ENCODE peak calls at places on chromosomes 12 and 14, in seven cellular contexts. One of them, this sample, is unnamed. For H3K27me3, the result is how much of the 10 kb centered on the place peaks cover.

GRCh38 chr12:40953076-40953475 is 235.0 kb upstream of the PDZRN4 start:
- DNase-seq in CD4-positive, alpha-beta T cell: no peak
- DNase-seq in upper lobe of right lung: no peak
- DNase-seq in H1: no peak
- DNase-seq in Peyer's patch: no peak
- DNase-seq in breast epithelium: no peak
- DNase-seq in neural progenitor cell: no peak
- DNase-seq in this sample: no peak

GRCh38 chr12:27048822-27049752 is 26.7 kb downstream of the MED21 start:
- DNase-seq in breast epithelium: no peak
- DNase-seq in CD4-positive, alpha-beta T cell: no peak
- DNase-seq in Peyer's patch: no peak
- DNase-seq in upper lobe of right lung: no peak
- DNase-seq in neural progenitor cell: no peak
- DNase-seq in H1: no peak
- DNase-seq in this sample: no peak

GRCh38 chr12:83666690-83667089 is 980.0 kb downstream of the TMTC2 start:
- DNase-seq in Peyer's patch: no peak
- DNase-seq in upper lobe of right lung: no peak
- DNase-seq in neural progenitor cell: no peak
- DNase-seq in breast epithelium: no peak
- DNase-seq in H1: no peak
- DNase-seq in CD4-positive, alpha-beta T cell: no peak
- DNase-seq in this sample: no peak

GRCh38 chr12:108939594-108939993 is 59.7 kb downstream of the DAO start:
- DNase-seq in CD4-positive, alpha-beta T cell: no peak
- DNase-seq in upper lobe of right lung: no peak
- DNase-seq in neural progenitor cell: peak
- DNase-seq in Peyer's patch: no peak
- DNase-seq in H1: no peak
- DNase-seq in breast epithelium: no peak
- DNase-seq in this sample: no peak

GRCh38 chr14:105475916-105476845 is 1.6 kb downstream of the CRIP2 start:
- DNase-seq in CD4-positive, alpha-beta T cell: no peak
- DNase-seq in H1: no peak
- DNase-seq in neural progenitor cell: peak
- DNase-seq in breast epithelium: no peak
- DNase-seq in upper lobe of right lung: no peak
- DNase-seq in Peyer's patch: no peak
- DNase-seq in this sample: no peak

GRCh38 chr12:77058740-77059139 is 6.6 kb downstream of the E2F7 start:
- DNase-seq in breast epithelium: no peak
- DNase-seq in neural progenitor cell: no peak
- DNase-seq in upper lobe of right lung: no peak
- DNase-seq in H1: no peak
- DNase-seq in CD4-positive, alpha-beta T cell: no peak
- DNase-seq in Peyer's patch: no peak
- DNase-seq in this sample: no peak

GRCh38 chr12:111308473-111308872 is 60.4 kb downstream of the PHETA1 start:
- DNase-seq in H1: no peak
- DNase-seq in CD4-positive, alpha-beta T cell: no peak
- DNase-seq in upper lobe of right lung: no peak
- DNase-seq in neural progenitor cell: no peak
- DNase-seq in Peyer's patch: no peak
- DNase-seq in breast epithelium: no peak
- DNase-seq in this sample: no peak

GRCh38 chr14:95562892-95563685 is 28.2 kb downstream of the GLRX5 start:
- DNase-seq in breast epithelium: no peak
- DNase-seq in CD4-positive, alpha-beta T cell: no peak
- DNase-seq in Peyer's patch: peak
- DNase-seq in H1: no peak
- DNase-seq in upper lobe of right lung: peak
- DNase-seq in neural progenitor cell: no peak
- DNase-seq in this sample: no peak

GRCh38 chr12:11814362-11814761 is 164.9 kb downstream of the ETV6 start:
- DNase-seq in H1: no peak
- DNase-seq in upper lobe of right lung: no peak
- DNase-seq in Peyer's patch: no peak
- DNase-seq in CD4-positive, alpha-beta T cell: no peak
- DNase-seq in breast epithelium: no peak
- DNase-seq in neural progenitor cell: no peak
- DNase-seq in this sample: no peak

GRCh38 chr14:55780156-55780946 is 200.3 kb downstream of the KTN1 start:
- DNase-seq in CD4-positive, alpha-beta T cell: no peak
- DNase-seq in upper lobe of right lung: no peak
- DNase-seq in H1: no peak
- DNase-seq in breast epithelium: peak
- DNase-seq in Peyer's patch: no peak
- DNase-seq in neural progenitor cell: no peak
- DNase-seq in this sample: no peak

GRCh38 chr12:121949643-121950397 is 31.4 kb downstream of the CFAP251 start:
- DNase-seq in breast epithelium: no peak
- DNase-seq in upper lobe of right lung: no peak
- DNase-seq in H1: no peak
- DNase-seq in CD4-positive, alpha-beta T cell: no peak
- DNase-seq in Peyer's patch: no peak
- DNase-seq in neural progenitor cell: no peak
- DNase-seq in this sample: no peak

GRCh38 chr12:47855502-47855901 is 35.8 kb upstream of the HDAC7 start:
- DNase-seq in CD4-positive, alpha-beta T cell: no peak
- DNase-seq in H1: no peak
- DNase-seq in breast epithelium: no peak
- DNase-seq in Peyer's patch: no peak
- DNase-seq in upper lobe of right lung: no peak
- DNase-seq in neural progenitor cell: no peak
- DNase-seq in this sample: no peak

GRCh38 chr14:76576047-76576741 is 185.1 kb upstream of the VASH1 start:
- DNase-seq in Peyer's patch: no peak
- DNase-seq in neural progenitor cell: no peak
- DNase-seq in upper lobe of right lung: no peak
- DNase-seq in CD4-positive, alpha-beta T cell: no peak
- DNase-seq in H1: no peak
- DNase-seq in breast epithelium: no peak
- DNase-seq in this sample: no peak

GRCh38 chr14:78683206-78683605 is 513.0 kb downstream of the NRXN3 start:
- DNase-seq in breast epithelium: no peak
- DNase-seq in upper lobe of right lung: no peak
- DNase-seq in CD4-positive, alpha-beta T cell: no peak
- DNase-seq in H1: no peak
- DNase-seq in Peyer's patch: no peak
- DNase-seq in neural progenitor cell: no peak
- DNase-seq in this sample: no peak

DNA sequence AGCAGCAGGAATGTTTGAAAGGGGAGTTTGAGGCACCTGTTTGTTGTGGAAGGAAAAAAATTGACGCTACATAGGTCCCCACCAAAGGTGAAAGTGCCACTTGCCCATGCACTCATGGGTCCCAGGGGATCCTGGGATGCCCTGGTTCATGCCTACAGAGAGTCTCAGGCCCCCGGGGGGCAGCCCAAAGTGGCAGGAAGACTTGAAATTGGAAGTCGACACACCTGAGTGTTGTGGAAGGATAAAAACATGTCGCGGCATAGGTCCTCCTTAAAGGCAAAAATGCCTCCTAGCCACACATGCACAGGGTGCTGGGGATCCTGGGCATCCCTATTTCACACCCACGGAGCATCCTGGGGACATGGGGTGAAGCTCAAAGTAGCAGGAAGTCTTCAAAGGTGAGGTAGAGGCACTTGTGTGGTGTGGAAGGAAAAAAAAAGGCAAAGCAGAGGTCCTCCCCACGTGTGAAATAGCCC is 576.1 kb downstream of the ALG10 start:
- DNase-seq in Peyer's patch: no peak
- DNase-seq in upper lobe of right lung: no peak
- DNase-seq in CD4-positive, alpha-beta T cell: no peak
- DNase-seq in H1: no peak
- DNase-seq in breast epithelium: no peak
- DNase-seq in neural progenitor cell: no peak
- DNase-seq in this sample: no peak
- H3K27me3 ChIP-seq in Peyer's patch: under half
- H3K27me3 ChIP-seq in upper lobe of right lung: under half
- H3K27me3 ChIP-seq in CD4-positive, alpha-beta T cell: under half
- H3K27me3 ChIP-seq in H1: under half
- H3K27me3 ChIP-seq in breast epithelium: under half
- H3K27me3 ChIP-seq in neural progenitor cell: under half
- H3K27me3 ChIP-seq in this sample: under half

DNA sequence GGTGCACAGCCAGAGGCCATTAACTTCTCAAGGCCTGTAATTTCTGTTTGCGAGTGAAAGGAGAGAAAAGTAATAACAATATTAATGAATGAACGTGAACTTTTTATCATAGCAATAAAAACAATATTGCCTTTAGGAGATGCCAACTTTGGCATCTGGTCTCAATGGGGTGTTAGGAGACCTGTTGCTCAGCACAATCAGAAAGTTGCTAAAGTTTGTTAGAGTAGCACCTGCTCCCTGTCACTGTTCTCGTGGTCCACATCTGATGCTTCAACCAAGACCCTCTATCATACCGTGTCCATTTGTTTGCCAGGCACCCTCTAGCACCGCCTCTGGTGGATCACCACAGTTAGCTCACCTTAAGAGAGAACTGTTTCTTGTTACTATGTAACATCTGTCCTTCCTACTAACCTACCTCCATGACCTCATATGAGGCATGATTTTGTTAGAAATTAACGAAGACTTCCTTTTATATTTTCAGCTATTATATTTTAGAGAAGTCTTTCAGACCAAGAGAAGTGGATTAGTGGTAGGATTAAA is 12.5 kb upstream of the CLEC4E start:
- DNase-seq in neural progenitor cell: no peak
- DNase-seq in breast epithelium: no peak
- DNase-seq in upper lobe of right lung: no peak
- DNase-seq in H1: no peak
- DNase-seq in CD4-positive, alpha-beta T cell: no peak
- DNase-seq in Peyer's patch: no peak
- DNase-seq in this sample: no peak
- TF ChIP-seq CTCF in neural progenitor cell: peak
- TF ChIP-seq CTCF in breast epithelium: no peak
- TF ChIP-seq CTCF in upper lobe of right lung: no peak
- TF ChIP-seq CTCF in H1: peak
- TF ChIP-seq CTCF in CD4-positive, alpha-beta T cell: no peak
- TF ChIP-seq CTCF in Peyer's patch: no peak
- TF ChIP-seq CTCF in this sample: no peak

GRCh38 chr12:120642806-120643205 is 2.4 kb downstream of the CABP1 start:
- DNase-seq in H1: no peak
- DNase-seq in Peyer's patch: no peak
- DNase-seq in neural progenitor cell: no peak
- DNase-seq in upper lobe of right lung: no peak
- DNase-seq in CD4-positive, alpha-beta T cell: no peak
- DNase-seq in breast epithelium: no peak
- DNase-seq in this sample: no peak

GRCh38 chr12:120646044-120646443 is 5.6 kb downstream of the CABP1 start:
- DNase-seq in neural progenitor cell: no peak
- DNase-seq in CD4-positive, alpha-beta T cell: no peak
- DNase-seq in upper lobe of right lung: no peak
- DNase-seq in Peyer's patch: no peak
- DNase-seq in H1: no peak
- DNase-seq in breast epithelium: no peak
- DNase-seq in this sample: no peak

GRCh38 chr12:120640840-120641833 is 711 bp downstream of the CABP1 start:
- DNase-seq in upper lobe of right lung: peak
- DNase-seq in H1: peak
- DNase-seq in CD4-positive, alpha-beta T cell: peak
- DNase-seq in neural progenitor cell: peak
- DNase-seq in breast epithelium: no peak
- DNase-seq in Peyer's patch: peak
- DNase-seq in this sample: peak

GRCh38 chr12:120642086-120642485 is 1.7 kb downstream of the CABP1 start:
- DNase-seq in upper lobe of right lung: no peak
- DNase-seq in CD4-positive, alpha-beta T cell: no peak
- DNase-seq in breast epithelium: no peak
- DNase-seq in Peyer's patch: no peak
- DNase-seq in neural progenitor cell: no peak
- DNase-seq in H1: no peak
- DNase-seq in this sample: no peak

GRCh38 chr12:120643574-120643973 is 3.1 kb downstream of the CABP1 start:
- DNase-seq in H1: no peak
- DNase-seq in CD4-positive, alpha-beta T cell: no peak
- DNase-seq in Peyer's patch: no peak
- DNase-seq in breast epithelium: no peak
- DNase-seq in upper lobe of right lung: no peak
- DNase-seq in neural progenitor cell: no peak
- DNase-seq in this sample: no peak
- H3K27me3 ChIP-seq in H1: under half
- H3K27me3 ChIP-seq in CD4-positive, alpha-beta T cell: half or more
- H3K27me3 ChIP-seq in Peyer's patch: under half
- H3K27me3 ChIP-seq in breast epithelium: under half
- H3K27me3 ChIP-seq in upper lobe of right lung: half or more
- H3K27me3 ChIP-seq in neural progenitor cell: half or more
- H3K27me3 ChIP-seq in this sample: half or more

GRCh38 chr14:101183376-101184103 is 280.0 kb upstream of the RTL1 start:
- DNase-seq in H1: peak
- DNase-seq in CD4-positive, alpha-beta T cell: no peak
- DNase-seq in neural progenitor cell: peak
- DNase-seq in breast epithelium: peak
- DNase-seq in Peyer's patch: no peak
- DNase-seq in upper lobe of right lung: peak
- DNase-seq in this sample: no peak
- TF ChIP-seq CTCF in H1: peak
- TF ChIP-seq CTCF in CD4-positive, alpha-beta T cell: no peak
- TF ChIP-seq CTCF in neural progenitor cell: peak
- TF ChIP-seq CTCF in breast epithelium: no peak
- TF ChIP-seq CTCF in Peyer's patch: no peak
- TF ChIP-seq CTCF in upper lobe of right lung: peak
- TF ChIP-seq CTCF in this sample: peak

DNA sequence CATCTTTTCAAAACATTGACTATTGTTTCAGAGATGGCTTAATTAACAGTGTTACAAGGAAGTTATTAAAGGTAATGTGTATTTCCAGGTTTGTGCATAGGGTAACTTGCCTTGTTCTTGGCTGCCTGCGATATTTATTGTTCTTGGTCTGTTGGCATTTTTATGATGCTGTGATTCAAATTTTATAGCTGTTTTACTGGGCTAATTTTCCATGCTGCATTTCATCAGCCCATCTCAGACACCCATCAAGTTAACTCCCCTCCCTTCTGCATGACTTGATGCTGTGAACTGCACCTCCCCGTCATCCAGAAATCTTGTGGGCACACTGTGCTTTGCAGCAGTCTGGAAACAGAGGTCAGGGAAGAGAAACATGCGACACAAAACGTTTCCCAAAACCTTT is 1049.2 kb downstream of the AACS start:
- DNase-seq in neural progenitor cell: no peak
- DNase-seq in CD4-positive, alpha-beta T cell: no peak
- DNase-seq in upper lobe of right lung: no peak
- DNase-seq in breast epithelium: no peak
- DNase-seq in Peyer's patch: no peak
- DNase-seq in H1: no peak
- DNase-seq in this sample: no peak
- H3K27me3 ChIP-seq in neural progenitor cell: under half
- H3K27me3 ChIP-seq in CD4-positive, alpha-beta T cell: under half
- H3K27me3 ChIP-seq in upper lobe of right lung: under half
- H3K27me3 ChIP-seq in breast epithelium: under half
- H3K27me3 ChIP-seq in Peyer's patch: under half
- H3K27me3 ChIP-seq in H1: under half
- H3K27me3 ChIP-seq in this sample: under half

DNA sequence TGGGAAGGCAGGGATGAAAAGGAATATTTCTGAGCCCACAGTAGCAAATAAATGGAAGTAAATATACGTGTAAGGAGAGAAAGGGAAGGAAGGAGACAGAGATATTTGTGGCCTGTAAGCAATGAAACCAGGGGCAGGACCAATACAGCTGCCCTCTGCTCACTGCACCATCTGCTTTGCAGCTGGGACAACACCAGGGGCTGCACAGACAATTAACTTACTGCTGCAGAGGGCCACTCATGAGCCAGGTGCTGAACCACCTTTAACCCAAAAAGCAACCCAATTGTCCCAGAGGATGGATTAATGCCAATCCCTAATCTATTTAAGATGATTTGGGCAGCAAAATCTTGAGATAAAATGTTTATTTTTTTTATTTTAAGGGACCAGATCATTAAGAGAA is 30.6 kb upstream of the TMX1 start:
- DNase-seq in upper lobe of right lung: no peak
- DNase-seq in H1: no peak
- DNase-seq in Peyer's patch: no peak
- DNase-seq in neural progenitor cell: no peak
- DNase-seq in breast epithelium: no peak
- DNase-seq in CD4-positive, alpha-beta T cell: no peak
- DNase-seq in this sample: no peak
- TF ChIP-seq CTCF in upper lobe of right lung: no peak
- TF ChIP-seq CTCF in H1: no peak
- TF ChIP-seq CTCF in Peyer's patch: no peak
- TF ChIP-seq CTCF in neural progenitor cell: no peak
- TF ChIP-seq CTCF in breast epithelium: no peak
- TF ChIP-seq CTCF in CD4-positive, alpha-beta T cell: no peak
- TF ChIP-seq CTCF in this sample: no peak